ENCODE peak calls at places on chromosomes 16 and 17, in four cellular contexts. A, V, H and R are unnamed samples. For H3K4me1 and H3K27me3, the result is how much of the 10 kb centered on the place peaks cover.

GRCh38 chr17:54982399-54982798 is 13.8 kb downstream of the STXBP4 start:
- DNase-seq in A (peak), V (no peak), H (no peak), R (no peak)

GRCh38 chr17:38920374-38921291 is 4.8 kb upstream of the LASP1NB start:
- DNase-seq in A (no peak), V (no peak), H (peak), R (no peak)

GRCh38 chr17:40839194-40839593 is 16.8 kb upstream of the KRT10 start:
- DNase-seq in A (no peak), V (no peak), H (no peak), R (no peak)

GRCh38 chr17:79519601-79520000 is 91.2 kb downstream of the RBFOX3 start:
- DNase-seq in A (no peak), V (no peak), H (no peak), R (no peak)

GRCh38 chr17:63476857-63477470 is at the start of gene ACE:
- DNase-seq in A (peak), V (peak), H (peak), R (no peak)

GRCh38 chr16:69660166-69660565 is 66.2 kb downstream of the NQO1 start:
- DNase-seq in A (no peak), V (no peak), H (no peak), R (peak)

GRCh38 chr16:85658504-85659326 is 30.0 kb downstream of the GINS2 start:
- DNase-seq in A (no peak), V (no peak), H (no peak), R (no peak)

GRCh38 chr17:81719410-81720266 is 7.6 kb downstream of the SLC25A10 start:
- DNase-seq in A (no peak), V (no peak), H (no peak), R (no peak)

GRCh38 chr17:16352303-16352837 is 899 bp downstream of the CENPV start:
- DNase-seq in A (peak), V (peak), H (peak), R (peak)

GRCh38 chr16:85819245-85819644 is 19.8 kb downstream of the COX4I1 start:
- DNase-seq in A (peak), V (peak), H (peak), R (peak)

GRCh38 chr16:80741716-80742115 is 62.7 kb downstream of the CDYL2 start:
- DNase-seq in A (no peak), V (no peak), H (no peak), R (peak)

GRCh38 chr17:5608696-5609095 is 24.4 kb upstream of the NLRP1 start:
- DNase-seq in A (peak), V (no peak), H (no peak), R (no peak)

GRCh38 chr16:85621698-85622433 is 8.7 kb downstream of the GSE1 start:
- DNase-seq in A (no peak), V (peak), H (peak), R (no peak)

GRCh38 chr16:11700264-11701029 is 32.2 kb downstream of the SNN start:
- DNase-seq in A (no peak), V (no peak), H (no peak), R (no peak)

GRCh38 chr16:47492428-47493357 is 31.6 kb downstream of the PHKB start:
- DNase-seq in A (no peak), V (peak), H (peak), R (no peak)

GRCh38 chr17:57708401-57708800 is 36.7 kb downstream of the CCDC182 start:
- DNase-seq in A (no peak), V (no peak), H (no peak), R (no peak)

GRCh38 chr17:37300683-37301082 is 75.1 kb upstream of the C17orf78 start:
- DNase-seq in A (no peak), V (no peak), H (no peak), R (no peak)

GRCh38 chr16:56918467-56919012 is 13.4 kb upstream of the HERPUD1 start:
- DNase-seq in A (peak), V (no peak), H (no peak), R (no peak)

DNA sequence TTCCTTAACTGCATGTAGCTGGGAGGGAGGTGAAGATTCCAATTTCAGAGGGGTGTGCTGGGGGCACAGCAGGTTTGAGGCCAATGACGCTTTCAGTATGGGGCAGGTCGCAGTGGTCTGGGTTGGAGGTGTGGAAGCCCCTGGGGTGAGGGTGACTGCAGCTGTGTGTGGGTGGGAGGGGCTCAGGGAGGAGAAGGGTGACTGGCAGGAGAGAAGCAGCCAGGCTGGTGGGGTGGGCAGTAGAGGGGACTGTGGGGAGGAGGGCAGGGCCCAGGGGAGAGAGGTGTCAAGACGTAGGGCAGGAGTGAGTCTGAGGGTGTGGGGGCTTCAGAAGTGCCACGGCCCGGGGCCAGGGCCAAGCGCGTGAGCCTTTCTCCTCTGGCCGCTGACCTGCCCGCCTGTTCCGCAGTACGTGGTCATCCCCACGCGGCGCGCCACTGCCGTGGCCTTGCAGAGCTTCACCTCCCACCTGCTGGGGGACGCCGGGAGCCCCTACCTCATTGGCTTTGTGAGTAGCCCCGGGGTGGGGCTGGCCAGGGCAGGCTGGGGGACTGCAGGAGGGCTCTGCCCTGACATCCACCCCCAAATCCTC is 19.4 kb downstream of the MYBBP1A start:
- DNase-seq in A (no peak), V (no peak), H (no peak), R (no peak)
- H3K4me1 ChIP-seq in A (under half), V (under half), H (half or more), R (under half)

DNA sequence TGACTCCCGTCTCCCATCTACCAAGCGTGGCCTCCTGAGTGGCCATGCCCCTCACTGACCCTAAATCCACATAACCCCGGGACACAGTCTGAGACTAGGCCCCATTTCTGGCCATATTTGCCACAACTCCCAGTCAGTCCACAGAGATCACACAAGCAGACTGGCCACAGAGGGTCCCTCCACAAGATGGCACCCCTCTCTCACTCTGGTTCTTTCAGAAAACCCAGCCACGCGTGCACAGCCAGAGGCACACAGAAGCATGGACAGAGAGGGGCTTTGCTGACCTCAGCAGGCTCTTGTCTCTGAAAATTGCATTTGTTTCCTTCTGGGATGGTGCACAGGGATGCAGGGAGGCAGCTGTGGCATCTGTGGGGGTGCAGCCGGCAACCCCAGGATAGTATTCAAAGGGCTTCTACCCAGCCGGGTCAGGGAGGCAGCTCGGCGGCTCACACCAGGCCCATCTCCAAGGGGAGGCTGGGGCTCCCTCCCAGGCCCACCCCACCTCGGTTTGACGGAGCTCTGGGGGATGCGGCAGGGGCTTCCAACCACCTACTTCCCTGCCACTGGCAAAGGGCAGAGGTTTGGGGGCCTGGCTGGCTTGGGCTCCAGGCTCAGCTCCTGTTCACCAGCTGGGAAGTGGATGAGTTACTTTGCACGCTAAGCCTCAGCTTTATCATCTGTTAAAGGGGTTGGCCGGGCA is 16.8 kb downstream of the DOC2B start:
- DNase-seq in A (peak), V (peak), H (peak), R (no peak)
- TF ChIP-seq CTCF in A (peak), V (peak), H (no peak), R (peak)

GRCh38 chr17:48747445-48748363 is 19.2 kb upstream of the HOXB13 start:
- DNase-seq in A (no peak), V (no peak), H (no peak), R (no peak)

GRCh38 chr17:48751733-48752398 is 23.3 kb upstream of the HOXB13 start:
- DNase-seq in A (no peak), V (no peak), H (no peak), R (no peak)

GRCh38 chr17:48751172-48751571 is 22.6 kb upstream of the HOXB13 start:
- DNase-seq in A (no peak), V (no peak), H (no peak), R (no peak)

GRCh38 chr17:48748728-48749566 is 20.4 kb upstream of the HOXB13 start:
- DNase-seq in A (no peak), V (no peak), H (no peak), R (no peak)

DNA sequence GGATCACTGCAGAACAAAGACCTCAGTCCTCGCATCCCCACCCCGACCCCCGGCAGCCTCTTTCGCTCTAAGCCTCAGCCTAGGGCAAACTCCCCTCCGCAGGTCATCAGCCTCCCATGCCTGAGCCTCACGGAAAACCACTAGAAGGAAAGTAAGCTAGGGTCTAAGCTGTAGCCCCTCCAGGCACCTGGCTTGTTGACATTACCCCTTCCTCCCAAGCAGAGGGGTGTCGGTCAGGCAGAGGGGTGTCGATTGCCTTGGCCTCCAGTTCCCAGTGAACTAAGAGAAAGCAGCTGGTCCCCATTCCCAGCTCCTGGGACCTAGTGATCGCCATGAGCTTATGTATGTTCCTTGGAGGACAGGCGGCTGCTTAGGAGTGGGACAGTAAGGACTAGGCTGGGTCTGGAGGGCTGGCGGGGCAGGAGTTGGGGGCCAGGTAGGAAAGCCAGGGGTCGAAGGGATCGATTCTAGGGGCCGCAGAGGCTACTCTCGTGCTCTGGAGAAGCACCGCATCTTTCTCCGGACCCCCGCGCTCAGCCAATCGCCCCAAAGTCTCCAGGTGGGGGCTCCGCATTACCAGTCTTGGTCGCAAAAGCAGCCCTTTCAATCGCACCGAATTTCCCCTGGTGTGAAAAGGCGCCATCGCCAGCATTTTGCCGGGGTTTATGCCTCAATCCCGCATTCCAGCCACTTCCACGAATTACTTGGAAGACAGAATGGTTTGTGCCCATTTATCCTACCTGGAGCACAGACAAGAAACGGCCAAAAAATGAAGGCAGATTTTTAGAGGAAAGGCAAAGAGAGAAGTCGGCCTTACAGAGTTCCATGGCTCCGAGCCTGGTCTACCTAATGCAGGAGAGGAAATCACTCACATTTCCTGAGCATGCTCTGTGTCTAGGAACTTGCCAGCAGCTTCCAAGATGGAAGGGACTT is 21.3 kb upstream of the HOXB13 start:
- DNase-seq in A (no peak), V (no peak), H (no peak), R (no peak)
- H3K27me3 ChIP-seq in A (half or more), V (half or more), H (half or more), R (half or more)

DNA sequence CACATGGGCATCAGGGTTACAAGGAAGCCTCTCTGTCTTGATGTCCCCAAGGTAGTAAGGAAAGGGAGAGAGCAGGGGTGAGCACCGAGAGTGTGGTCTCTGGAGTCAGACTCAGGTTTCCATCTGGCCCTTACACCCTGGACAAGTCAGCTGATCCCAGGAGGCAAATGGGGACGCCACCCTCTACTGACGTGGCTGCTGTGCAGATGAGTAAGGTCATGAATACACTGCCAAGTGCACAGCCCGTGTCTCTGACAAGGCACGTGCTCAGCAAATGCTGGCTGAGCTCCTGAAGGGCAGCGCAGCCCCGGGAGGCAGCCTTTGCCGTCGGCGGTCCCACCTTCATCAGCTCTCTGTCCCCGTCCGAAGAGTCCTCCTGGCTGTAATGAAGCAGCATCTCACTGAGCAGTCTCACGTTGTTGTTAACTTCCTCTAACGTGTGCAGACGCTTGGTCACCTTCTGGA is 19.4 kb downstream of the GGA3 start:
- DNase-seq in A (peak), V (no peak), H (no peak), R (no peak)
- H3K4me1 ChIP-seq in A (under half), V (under half), H (under half), R (under half)

GRCh38 chr16:30866031-30866430 is 27.8 kb downstream of the BCL7C start:
- DNase-seq in A (no peak), V (no peak), H (no peak), R (no peak)

GRCh38 chr16:30870904-30871303 is 23.0 kb downstream of the BCL7C start:
- DNase-seq in A (no peak), V (no peak), H (no peak), R (no peak)

DNA sequence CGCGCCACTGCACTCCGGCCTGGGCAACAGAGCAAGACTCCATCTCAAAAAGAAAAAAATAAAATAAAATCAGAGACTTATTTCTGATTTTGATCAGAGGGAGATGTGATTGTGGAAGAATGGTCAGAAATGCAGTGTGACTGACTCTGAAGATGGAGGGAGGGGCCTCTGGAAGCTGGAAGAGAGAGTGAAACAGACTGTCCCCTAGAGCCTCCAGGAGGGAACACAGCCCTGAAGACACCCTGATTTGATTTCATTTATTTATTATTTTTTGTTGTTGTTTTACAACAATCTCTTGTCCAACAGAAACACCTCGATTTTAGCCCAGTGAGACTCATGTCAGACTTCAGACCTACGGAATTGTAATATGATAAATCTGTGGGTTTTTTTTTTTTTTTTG is 26.1 kb downstream of the BCL7C start:
- DNase-seq in A (no peak), V (no peak), H (no peak), R (no peak)
- TF ChIP-seq CTCF in A (peak), V (no peak), H (no peak), R (peak)

GRCh38 chr17:46793541-46793940 is 25.0 kb downstream of the WNT3 start:
- DNase-seq in A (no peak), V (no peak), H (no peak), R (no peak)
- H3K27me3 ChIP-seq in A (under half), V (under half), H (half or more), R (under half)

DNA sequence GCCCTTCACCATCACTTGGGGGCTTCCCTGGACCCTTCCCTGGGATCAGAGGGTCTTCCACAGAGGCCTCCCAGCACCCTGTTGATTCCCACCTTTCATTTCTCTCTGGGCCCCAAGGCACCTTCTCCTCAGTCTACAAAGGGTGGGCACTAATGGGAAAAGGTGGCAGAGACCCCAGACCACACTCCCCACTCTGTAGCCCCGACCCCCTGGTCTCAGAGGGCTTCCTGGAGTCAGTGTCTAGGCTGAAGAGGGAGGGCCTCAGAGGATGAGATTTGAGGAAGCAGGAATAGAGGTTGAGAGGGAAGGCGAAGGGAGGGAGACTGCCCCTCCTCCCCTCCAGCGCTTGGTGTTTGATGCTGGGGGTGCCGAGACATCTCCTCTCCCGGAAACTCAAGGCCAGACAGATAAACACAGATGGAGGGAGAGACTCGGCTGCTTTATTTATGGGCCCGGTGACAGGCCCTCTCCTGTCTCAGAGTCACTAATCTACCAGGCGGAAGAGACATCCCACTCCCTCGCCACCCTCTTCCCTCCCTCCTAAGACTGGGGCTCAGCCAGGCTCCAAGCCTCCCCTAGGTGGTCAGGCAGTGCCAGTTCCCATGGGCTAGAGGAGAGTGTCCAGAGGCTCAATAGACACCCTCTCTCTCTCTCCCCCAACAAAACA is 18.5 kb upstream of the SP2 start:
- DNase-seq in A (no peak), V (no peak), H (no peak), R (no peak)
- H3K4me1 ChIP-seq in A (under half), V (under half), H (under half), R (under half)